ENCODE peak calls at places on chromosomes 3 and 15, in five cellular contexts. M, H, V, D and W are unnamed samples.

GRCh38 chr15:60740787-60741354 is 261.9 kb upstream of the ICE2 start:
- DNase-seq in D (no peak), M (no peak), V (no peak), H (no peak), W (no peak)

GRCh38 chr15:46331546-46331945 is 696.7 kb downstream of the SQOR start:
- DNase-seq in H (no peak), V (no peak), D (no peak), M (no peak), W (no peak)

GRCh38 chr3:107285197-107285596 is 92.0 kb upstream of the CCDC54 start:
- DNase-seq in D (no peak), M (no peak), H (no peak), V (no peak), W (no peak)

GRCh38 chr3:12553921-12554391 is 2.9 kb upstream of the MKRN2 start:
- DNase-seq in M (no peak), H (no peak), V (no peak), D (peak; percentile 22), W (no peak)

GRCh38 chr3:22542311-22542710 is 660.8 kb upstream of the UBE2E2 start:
- DNase-seq in H (no peak), D (no peak), V (no peak), M (no peak), W (no peak)

GRCh38 chr3:39281533-39281932 is 1.7 kb upstream of the CX3CR1 start:
- DNase-seq in H (no peak), V (no peak), M (no peak), D (no peak), W (no peak)

GRCh38 chr3:45198264-45199260 is 27.5 kb downstream of the TMEM158 start:
- DNase-seq in H (no peak), D (peak; percentile 65), M (no peak), V (no peak), W (no peak)

GRCh38 chr15:82044373-82045178 is 1.2 kb downstream of the MEX3B start:
- DNase-seq in M (peak; percentile 42), D (peak; percentile 49), V (peak; percentile 27), H (peak; percentile 15), W (no peak)

GRCh38 chr3:160098946-160099626 is 110.5 kb downstream of the IL12A start:
- DNase-seq in V (no peak), D (no peak), M (no peak), H (no peak), W (no peak)

GRCh38 chr15:53384417-53384816 is 375.0 kb downstream of the WDR72 start:
- DNase-seq in D (no peak), V (no peak), H (no peak), M (no peak), W (no peak)

GRCh38 chr15:100895721-100896120 is 16.1 kb downstream of the ALDH1A3 start:
- DNase-seq in M (no peak), D (no peak), V (no peak), H (no peak), W (no peak)

GRCh38 chr3:125057186-125057850 is 1.5 kb upstream of the HEG1 start:
- DNase-seq in M (peak; percentile 77), D (peak; percentile 71), V (no peak), H (no peak), W (no peak)

GRCh38 chr3:181615666-181616065 is 96.1 kb upstream of the SOX2 start:
- DNase-seq in H (no peak), D (no peak), V (no peak), M (no peak), W (no peak)

GRCh38 chr3:139655880-139656279 is 21.9 kb downstream of the NMNAT3 start:
- DNase-seq in D (peak; percentile 33), M (no peak), H (no peak), V (no peak), W (no peak)

GRCh38 chr15:68034071-68034470 is 20.0 kb upstream of the PIAS1 start:
- DNase-seq in V (no peak), M (no peak), H (no peak), D (no peak), W (no peak)

GRCh38 chr3:157493627-157494550 is 9.3 kb downstream of the VEPH1 start:
- DNase-seq in V (peak; percentile 10), D (no peak), M (no peak), H (no peak), W (no peak)

GRCh38 chr15:26537653-26538052 is 235.2 kb downstream of the GABRB3 start:
- DNase-seq in M (no peak), V (no peak), D (no peak), H (no peak), W (no peak)

GRCh38 chr15:90004252-90004651 is 3.1 kb downstream of the ZNF710 start:
- DNase-seq in D (no peak), H (no peak), M (no peak), V (no peak), W (no peak)

GRCh38 chr3:117788086-117788485 is 1078.5 kb downstream of the TUSC7 start:
- DNase-seq in D (no peak), H (no peak), V (no peak), M (peak; percentile 52), W (no peak)

GRCh38 chr15:78506971-78507830 is at the start of gene HYKK:
- DNase-seq in V (peak; percentile 99), M (peak; percentile 90), D (peak; percentile 92), H (peak; percentile 77), W (peak; percentile 61)
- H3K27ac ChIP-seq in V (peak within 1 kb of the TSS; percentile 70), M (peak within 1 kb of the TSS; percentile 11), D (peak within 1 kb of the TSS; percentile 72), H (peak within 1 kb of the TSS; percentile 39), W (no peak within 1 kb of the TSS)

GRCh38 chr3:188978772-188979171 is 193.0 kb upstream of the TPRG1 start:
- DNase-seq in M (peak; percentile 53), H (no peak), V (peak; percentile 16), D (peak; percentile 83), W (no peak)
- H3K27ac ChIP-seq in M (no peak overlapping the region), H (no peak overlapping the region), V (no peak overlapping the region), D (peak overlapping the region; percentile 78), W (no peak overlapping the region)

GRCh38 chr3:46574263-46574662 is 8.2 kb upstream of the LRRC2 start:
- DNase-seq in M (no peak), D (no peak), H (no peak), V (no peak), W (no peak)
- H3K27ac ChIP-seq in M (no peak overlapping the region), D (no peak overlapping the region), H (no peak overlapping the region), V (no peak overlapping the region), W (no peak overlapping the region)

DNA sequence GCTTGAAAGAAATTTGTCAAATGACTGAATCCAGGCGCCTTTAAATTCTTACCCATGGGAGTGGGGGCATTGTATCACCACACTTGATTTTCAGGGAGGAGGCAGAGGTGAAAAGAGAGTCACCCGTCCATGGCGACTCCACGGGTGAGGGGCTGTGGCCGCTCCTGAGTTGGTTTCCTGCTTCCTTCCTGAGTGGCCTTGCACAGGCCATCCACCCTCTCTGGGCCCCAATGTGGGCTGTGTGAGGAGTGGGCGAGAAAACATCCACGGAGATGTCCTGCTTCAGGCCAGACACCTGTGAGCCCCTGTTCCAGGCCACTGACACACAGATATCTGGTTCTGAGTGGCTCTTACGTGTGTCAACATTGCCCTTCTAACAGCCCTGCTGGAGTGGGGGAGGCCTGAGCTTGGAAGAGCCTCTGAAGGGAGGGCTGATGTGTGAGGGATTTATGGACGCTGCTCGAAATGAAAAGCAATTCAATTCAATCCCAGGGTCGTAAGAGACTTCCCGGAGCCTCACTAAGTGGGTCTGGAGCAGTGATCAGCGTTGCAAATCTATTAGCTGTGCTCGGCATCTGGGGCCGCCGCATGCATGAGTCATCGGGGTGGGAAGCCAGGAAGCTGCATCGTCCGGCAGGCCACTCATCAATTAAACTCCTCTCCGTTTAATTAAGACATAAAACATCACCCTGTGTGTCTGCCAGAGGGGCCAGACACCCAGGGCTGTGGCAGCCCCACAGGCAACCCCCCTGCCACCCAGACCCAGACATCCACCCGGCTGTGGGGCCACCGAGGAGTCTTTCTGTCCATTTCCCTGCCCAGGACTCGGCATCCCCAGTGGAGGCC is 20.0 kb upstream of the PRR23E start:
- DNase-seq in D (no peak), M (peak; percentile 21), H (no peak), V (no peak), W (no peak)
- H3K27ac ChIP-seq in D (no peak overlapping the region), M (no peak overlapping the region), H (no peak overlapping the region), V (no peak overlapping the region), W (no peak overlapping the region)

GRCh38 chr3:195892355-195893120 is 15.8 kb downstream of the TNK2 start:
- DNase-seq in D (peak; percentile 62), V (no peak), H (peak; percentile 37), M (no peak), W (no peak)

GRCh38 chr3:195893916-195894315 is 14.4 kb downstream of the TNK2 start:
- DNase-seq in M (no peak), H (no peak), D (no peak), V (no peak), W (no peak)

GRCh38 chr3:195893121-195893449 is 15.3 kb downstream of the TNK2 start:
- DNase-seq in V (no peak), M (no peak), D (no peak), H (no peak), W (no peak)

GRCh38 chr3:195892105-195892354 is 16.3 kb downstream of the TNK2 start:
- DNase-seq in V (no peak), M (no peak), D (no peak), H (no peak), W (no peak)

GRCh38 chr3:195893516-195893915 is 14.8 kb downstream of the TNK2 start:
- DNase-seq in D (no peak), V (no peak), H (no peak), M (no peak), W (no peak)
- H3K27ac ChIP-seq in D (peak overlapping the region; percentile 60), V (no peak overlapping the region), H (peak overlapping the region; percentile 41), M (no peak overlapping the region), W (no peak overlapping the region)